ENCODE peak calls at places on chromosome 12, in seven cellular contexts. K, V, G, C, U, D and I are unnamed samples.

GRCh38 chr12:112851024-112851777 is 55.6 kb upstream of the OAS1 start:
- DNase-seq in D (no peak), V (peak), G (no peak), C (no peak), U (peak), K (no peak), I (no peak)

GRCh38 chr12:53695148-53696138 is 19.6 kb upstream of the ATP5MC2 start:
- DNase-seq in U (peak), C (no peak), V (peak), D (no peak), G (peak), K (peak), I (peak)

GRCh38 chr12:122880668-122881067 is 15.3 kb downstream of the VPS37B start:
- DNase-seq in D (peak), U (peak), C (no peak), K (peak), G (no peak), V (peak), I (peak)

GRCh38 chr12:120136093-120136770 is 19.7 kb upstream of the RAB35 start:
- DNase-seq in U (no peak), C (no peak), D (no peak), K (no peak), G (no peak), V (no peak), I (no peak)

GRCh38 chr12:12249216-12250050 is 17.4 kb downstream of the LRP6 start:
- DNase-seq in G (no peak), K (no peak), C (no peak), V (no peak), U (no peak), D (no peak), I (no peak)

GRCh38 chr12:107349008-107349747 is 255.8 kb upstream of the CRY1 start:
- DNase-seq in U (peak), D (peak), C (peak), K (peak), V (peak), G (no peak), I (peak)

GRCh38 chr12:52821826-52822660 is 8.1 kb upstream of the KRT4 start:
- DNase-seq in V (no peak), K (peak), D (no peak), C (no peak), G (no peak), U (no peak), I (no peak)

GRCh38 chr12:6363330-6364036 is 11.9 kb downstream of the SCNN1A start:
- DNase-seq in V (peak), G (peak), D (peak), C (peak), K (no peak), U (peak), I (peak)

GRCh38 chr12:28939427-28939826 is 209.7 kb upstream of the FAR2 start:
- DNase-seq in K (no peak), U (no peak), V (peak), G (no peak), D (no peak), C (no peak), I (no peak)

GRCh38 chr12:126193190-126193589 is 1128.0 kb downstream of the AACS start:
- DNase-seq in U (no peak), G (no peak), C (no peak), D (no peak), K (no peak), V (no peak), I (no peak)
- TF ChIP-seq CTCF in U (no peak), G (no peak), C (no peak), D (no peak), K (no peak), V (no peak), I (no peak)

DNA sequence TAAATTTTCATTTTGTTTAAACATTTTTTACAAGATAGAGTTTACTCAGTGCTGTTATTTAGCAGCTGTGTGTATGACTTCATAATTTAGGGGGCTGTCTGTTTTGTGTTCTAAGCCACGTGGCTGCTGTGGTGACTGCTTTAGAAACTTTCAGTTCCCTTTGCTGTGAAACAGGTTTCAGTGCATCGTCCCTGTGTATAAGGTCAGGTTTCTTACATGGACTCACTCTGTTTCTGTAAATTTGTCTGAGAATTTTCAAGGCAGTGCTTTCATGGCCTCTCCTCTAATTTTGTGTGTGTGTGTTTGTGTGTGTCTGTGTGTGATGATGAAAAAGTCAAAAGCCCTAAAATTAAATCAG is 32.4 kb downstream of the BICD1 start:
- DNase-seq in D (no peak), K (peak), U (peak), G (no peak), V (peak), C (no peak), I (peak)
- H3K4me3 ChIP-seq in D (no peak), K (peak), U (peak), G (peak), V (peak), C (peak), I (peak)

GRCh38 chr12:93742086-93742934 is 65.1 kb downstream of the CRADD start:
- DNase-seq in C (peak), K (peak), U (peak), G (peak), V (peak), D (peak), I (peak)
- TF ChIP-seq CTCF in C (no peak), K (peak), U (peak), G (peak), V (peak), D (no peak), I (peak)

GRCh38 chr12:50403001-50403440 is 2.3 kb downstream of the LARP4 start:
- DNase-seq in D (no peak), V (no peak), K (no peak), C (no peak), G (no peak), U (no peak), I (no peak)

GRCh38 chr12:50401383-50402155 is 884 bp downstream of the LARP4 start:
- DNase-seq in V (peak), K (peak), U (peak), D (peak), C (no peak), G (no peak), I (peak)

GRCh38 chr12:50404307-50404706 is 3.6 kb downstream of the LARP4 start:
- DNase-seq in K (no peak), V (no peak), C (no peak), D (no peak), U (no peak), G (no peak), I (no peak)

GRCh38 chr12:50400638-50401382 is at the start of gene LARP4:
- DNase-seq in D (peak), C (peak), K (peak), V (peak), U (peak), G (peak), I (peak)

GRCh38 chr12:50402270-50403000 is 1.8 kb downstream of the LARP4 start:
- DNase-seq in K (peak), V (no peak), D (no peak), C (no peak), G (no peak), U (peak), I (no peak)
- H3K4me3 ChIP-seq in K (peak), V (peak), D (peak), C (peak), G (peak), U (peak), I (peak)

GRCh38 chr12:22538336-22538735 is 6.0 kb downstream of the C2CD5 start:
- DNase-seq in U (no peak), G (no peak), V (no peak), D (no peak), K (no peak), C (no peak), I (peak)

GRCh38 chr12:22539055-22539454 is 5.3 kb downstream of the C2CD5 start:
- DNase-seq in D (no peak), V (no peak), U (no peak), C (no peak), G (no peak), K (no peak), I (no peak)

GRCh38 chr12:22541496-22541895 is 2.8 kb downstream of the C2CD5 start:
- DNase-seq in K (peak), D (no peak), C (no peak), G (no peak), U (no peak), V (no peak), I (no peak)

GRCh38 chr12:22543246-22544037 is 900 bp downstream of the C2CD5 start:
- DNase-seq in K (peak), V (peak), G (peak), U (no peak), D (peak), C (no peak), I (peak)

GRCh38 chr12:22544038-22544979 is at the start of gene C2CD5:
- DNase-seq in D (peak), C (peak), V (peak), U (peak), G (peak), K (peak), I (peak)
- TF ChIP-seq CTCF in D (no peak), C (no peak), V (peak), U (peak), G (peak), K (peak), I (peak)